ENCODE peak calls at places on chromosomes 7 and 10, in four cellular contexts. S is activated CD8-positive, alpha-beta memory T cell treated with anti-CD3 and anti-CD28 coated beads for 24 hours; N is stimulated activated CD8-positive, alpha-beta memory T cell treated with anti-CD3 and anti-CD28 coated beads, Interleukin-15, amount 100 ng/mL, for 24 hours; C is brain microvascular endothelial cell. A is an unnamed sample.

GRCh38 chr10:18501198-18501597 is 150.2 kb downstream of the NSUN6 start:
- DNase-seq in N (no peak), C (peak; percentile 78), S (no peak), A (no peak)

GRCh38 chr10:21002097-21002878 is 105.2 kb upstream of the NEBL start:
- DNase-seq in S (no peak), N (no peak), C (peak; percentile 43), A (no peak)

GRCh38 chr10:98167191-98167590 is 32.7 kb downstream of the R3HCC1L start:
- DNase-seq in C (no peak), S (no peak), N (no peak), A (no peak)

GRCh38 chr7:24123061-24123460 is 160.9 kb upstream of the NPY start:
- DNase-seq in C (no peak), S (no peak), N (no peak), A (no peak)

GRCh38 chr7:112930787-112931186 is 140.6 kb upstream of the TMEM168 start:
- DNase-seq in S (no peak), N (no peak), C (no peak), A (no peak)

GRCh38 chr10:24740714-24741113 is 17.0 kb upstream of the ARHGAP21 start:
- DNase-seq in C (no peak), N (no peak), S (no peak), A (no peak)

GRCh38 chr7:11330208-11330607 is 356.5 kb downstream of the PHF14 start:
- DNase-seq in S (no peak), C (no peak), N (no peak), A (no peak)

GRCh38 chr10:31101123-31101522 is 69.5 kb upstream of the ZNF438 start:
- DNase-seq in N (peak; percentile 9), C (peak; percentile 88), S (peak; percentile 73), A (peak; percentile 63)

GRCh38 chr10:112215342-112215774 is 31.8 kb upstream of the GPAM start:
- DNase-seq in C (no peak), N (no peak), S (no peak), A (no peak)

GRCh38 chr7:39888171-39888853 is 61.7 kb upstream of the CDK13 start:
- DNase-seq in N (no peak), C (no peak), S (no peak), A (no peak)

GRCh38 chr10:116470768-116471415 is 43.2 kb downstream of the PNLIPRP3 start:
- DNase-seq in C (peak; percentile 1), N (no peak), S (no peak), A (no peak)

GRCh38 chr7:95540366-95540765 is 54.6 kb downstream of the ASB4 start:
- DNase-seq in N (no peak), S (no peak), C (no peak), A (no peak)

GRCh38 chr10:126001579-126001978 is 105.2 kb downstream of the FANK1 start:
- DNase-seq in S (no peak), C (no peak), N (no peak), A (no peak)

GRCh38 chr10:35739998-35740397 is 97.9 kb upstream of the FZD8 start:
- DNase-seq in N (no peak), C (peak; percentile 67), S (no peak), A (no peak)

GRCh38 chr7:116249969-116250553 is 39.7 kb downstream of the TES start:
- DNase-seq in S (no peak), C (peak; percentile 62), N (no peak), A (no peak)

A was measured in stimulated activated CD4-positive, alpha-beta T cell treated with anti-CD3 and anti-CD28 coated beads, Interleukin-2, amount 100 ng/mL, for 4 hours.